ENCODE peak calls at places on chromosome 1, in eight cellular contexts. X is GM19239; D is IMR-90; B is fibroblast of pulmonary artery; S is HCT116; V is stimulated activated CD4-positive, alpha-beta T cell treated with anti-CD3 and anti-CD28 coated beads, Interleukin-1b, Interleukin-23, amount 100 ng/mL, for 48 hours; E is cardiac fibroblast; L is kidney tubule cell. U is an unnamed sample.

GRCh38 chr1:178768423-178768822 is 43.4 kb downstream of the RALGPS2 start:
- DNase-seq in X (no peak), E (peak; percentile 45), S (peak; percentile 10), L (peak; percentile 25), B (peak; percentile 50), V (peak; percentile 4), D (no peak), U (peak; percentile 46)

GRCh38 chr1:36472656-36473055 is 8.5 kb upstream of the MRPS15 start:
- DNase-seq in S (no peak), D (no peak), E (no peak), V (no peak), B (no peak), L (no peak), X (no peak), U (no peak)

GRCh38 chr1:194474701-194475100 is 1288.3 kb upstream of the B3GALT2 start:
- DNase-seq in S (no peak), E (peak; percentile 0), L (no peak), D (no peak), X (no peak), B (no peak), V (no peak), U (no peak)

GRCh38 chr1:47918257-47918867 is 78.8 kb downstream of the TRABD2B start:
- DNase-seq in E (no peak), X (no peak), V (no peak), S (no peak), D (no peak), B (no peak), L (no peak), U (no peak)

GRCh38 chr1:232891116-232891515 is 59.3 kb upstream of the NTPCR start:
- DNase-seq in X (no peak), S (no peak), E (peak; percentile 79), V (no peak), L (peak; percentile 83), D (peak; percentile 81), B (peak; percentile 68), U (no peak)

GRCh38 chr1:211653907-211654553 is 21.4 kb downstream of the NEK2 start:
- DNase-seq in B (peak; percentile 69), S (no peak), E (peak; percentile 61), V (no peak), X (no peak), D (peak; percentile 44), L (no peak), U (no peak)

GRCh38 chr1:53145942-53146708 is 3.7 kb upstream of the SLC1A7 start:
- DNase-seq in B (peak; percentile 99), V (no peak), D (peak; percentile 100), S (peak; percentile 68), X (no peak), L (peak; percentile 100), E (peak; percentile 99), U (no peak)

GRCh38 chr1:5312870-5313269 is 658.5 kb downstream of the AJAP1 start:
- DNase-seq in L (peak; percentile 13), X (no peak), B (no peak), V (no peak), S (no peak), E (no peak), D (no peak), U (no peak)

GRCh38 chr1:85366391-85366790 is 90.0 kb upstream of the BCL10 start:
- DNase-seq in X (no peak), S (no peak), V (no peak), B (peak; percentile 90), L (peak; percentile 63), D (peak; percentile 93), E (peak; percentile 88), U (no peak)

GRCh38 chr1:92923664-92924063 is 37.6 kb downstream of the DIPK1A start:
- DNase-seq in D (no peak), X (no peak), B (no peak), V (no peak), S (no peak), L (no peak), E (no peak), U (no peak)

GRCh38 chr1:165832902-165833301 is 5.5 kb downstream of the UCK2 start:
- DNase-seq in V (no peak), E (no peak), S (no peak), L (no peak), D (no peak), X (no peak), B (no peak), U (no peak)

GRCh38 chr1:206005234-206005633 is 2.0 kb upstream of the RAB7B start:
- DNase-seq in V (no peak), S (no peak), B (no peak), D (no peak), X (no peak), E (no peak), L (peak; percentile 7), U (no peak)

GRCh38 chr1:5742032-5742431 is 250.2 kb downstream of the NPHP4 start:
- DNase-seq in E (no peak), S (no peak), D (no peak), V (no peak), X (no peak), L (no peak), B (no peak), U (no peak)